ENCODE peak calls at places on chromosomes 11 and 22, in seven cellular contexts. Q is esophagus squamous epithelium; C is stimulated activated CD8-positive, alpha-beta memory T cell treated with anti-CD3 and anti-CD28 coated beads, Interleukin-4, amount 100 ng/mL, for 48 hours; Z is RWPE1; M is HTR-8/SVneo; S is cardiac septum; D is EH. T is an unnamed sample.
A peak's percentile ranks its signal among the peaks of the same experiment; 100 is the strongest.

GRCh38 chr11:10351768-10352641 is 47.1 kb downstream of the ADM start:
- DNase-seq in D (peak; percentile 90), M (peak; percentile 51), Q (no peak), C (no peak), Z (no peak), S (peak; percentile 78), T (no peak)

GRCh38 chr11:27429740-27430451 is 42.7 kb downstream of the LGR4 start:
- DNase-seq in D (peak; percentile 53), Q (no peak), Z (peak; percentile 39), S (no peak), C (no peak), M (peak; percentile 25), T (no peak)

GRCh38 chr11:43517518-43517917 is 158.8 kb downstream of the TTC17 start:
- DNase-seq in M (no peak), Z (no peak), S (no peak), Q (no peak), D (no peak), C (no peak), T (peak; percentile 7)

GRCh38 chr22:24443668-24444067 is 16.3 kb downstream of the ADORA2A start:
- DNase-seq in S (peak; percentile 14), Q (no peak), Z (no peak), D (no peak), M (no peak), C (no peak), T (no peak)

GRCh38 chr11:66843776-66844495 is 695 bp downstream of the RCE1 start:
- DNase-seq in C (peak; percentile 18), Z (no peak), M (no peak), S (no peak), Q (no peak), D (no peak), T (no peak)

GRCh38 chr11:115576606-115577005 is 72.4 kb upstream of the CADM1 start:
- DNase-seq in D (no peak), Q (no peak), C (no peak), S (no peak), Z (peak; percentile 26), M (no peak), T (no peak)

GRCh38 chr22:23984430-23984829 is 4.5 kb downstream of the GSTT2 start:
- DNase-seq in Z (peak; percentile 4), Q (no peak), D (no peak), M (no peak), C (no peak), S (peak; percentile 75), T (peak; percentile 78)

GRCh38 chr11:62806611-62807121 is 1.4 kb upstream of the NXF1 start:
- DNase-seq in Z (no peak), S (no peak), Q (no peak), D (peak; percentile 39), M (no peak), C (no peak), T (no peak)

GRCh38 chr11:72630104-72630852 is 43.9 kb downstream of the PDE2A start:
- DNase-seq in M (no peak), C (no peak), Z (no peak), D (no peak), Q (no peak), S (no peak), T (no peak)

GRCh38 chr11:61752117-61752924 is at the start of gene MYRF:
- DNase-seq in D (peak; percentile 57), S (no peak), Q (no peak), M (peak; percentile 67), Z (peak; percentile 31), C (peak; percentile 73), T (peak; percentile 77)

GRCh38 chr22:49925525-49926128 is 7.2 kb downstream of the CRELD2 start:
- DNase-seq in S (no peak), Z (no peak), M (no peak), Q (no peak), D (no peak), C (peak; percentile 74), T (peak; percentile 69)

GRCh38 chr11:67316882-67317364 is 13.6 kb downstream of the SSH3 start:
- DNase-seq in S (no peak), C (no peak), D (peak; percentile 72), M (no peak), Q (no peak), Z (peak; percentile 73), T (no peak)

GRCh38 chr22:45878051-45878764 is 98.8 kb downstream of the WNT7B start:
- DNase-seq in C (no peak), Q (no peak), Z (no peak), S (peak; percentile 74), M (no peak), D (no peak), T (no peak)

GRCh38 chr11:11732116-11732515 is 109.7 kb upstream of the USP47 start:
- DNase-seq in M (no peak), S (no peak), Q (no peak), Z (no peak), D (peak; percentile 1), C (no peak), T (no peak)

GRCh38 chr11:10366568-10367331 is 61.9 kb downstream of the ADM start:
- DNase-seq in M (peak; percentile 87), Q (peak; percentile 24), S (peak; percentile 82), Z (peak; percentile 73), C (peak; percentile 75), D (peak; percentile 91), T (peak; percentile 77)

GRCh38 chr11:8285228-8285627 is 21.6 kb upstream of the LMO1 start:
- DNase-seq in M (no peak), D (no peak), Q (no peak), Z (no peak), S (no peak), C (no peak), T (no peak)

GRCh38 chr22:28141614-28142013 is 222.6 kb upstream of the PITPNB start:
- DNase-seq in Z (no peak), Q (no peak), C (no peak), D (peak; percentile 83), M (no peak), S (no peak), T (no peak)

GRCh38 chr11:134580635-134581025 is 168.6 kb upstream of the B3GAT1 start:
- DNase-seq in D (no peak), S (peak; percentile 51), M (no peak), Q (no peak), Z (no peak), C (no peak), T (no peak)

GRCh38 chr11:35265755-35266454 is 126.9 kb downstream of the CD44 start:
- DNase-seq in M (no peak), Q (no peak), Z (no peak), C (no peak), S (no peak), D (no peak), T (no peak)

GRCh38 chr11:1291295-1292017 is 18.0 kb downstream of the TOLLIP start:
- DNase-seq in Q (no peak), S (peak; percentile 36), Z (no peak), M (no peak), C (no peak), D (no peak), T (no peak)

GRCh38 chr22:38843716-38844660 is at the start of gene NPTXR:
- DNase-seq in S (peak; percentile 81), Z (peak; percentile 34), Q (no peak), C (no peak), M (peak; percentile 50), D (peak; percentile 56), T (peak; percentile 43)

GRCh38 chr11:29750392-29750791 is 266.4 kb downstream of the KCNA4 start:
- DNase-seq in Z (no peak), M (no peak), S (no peak), D (no peak), Q (no peak), C (no peak), T (no peak)

GRCh38 chr11:2110521-2110920 is 28.7 kb downstream of the IGF2 start:
- DNase-seq in S (no peak), Q (no peak), D (no peak), C (no peak), M (no peak), Z (no peak), T (no peak)

GRCh38 chr11:28878025-28878424 is 769.8 kb downstream of the METTL15 start:
- DNase-seq in D (peak; percentile 41), C (no peak), S (no peak), Z (peak; percentile 23), Q (no peak), M (no peak), T (no peak)

GRCh38 chr11:115623021-115623451 is 118.8 kb upstream of the CADM1 start:
- DNase-seq in C (no peak), Q (no peak), Z (peak; percentile 74), D (peak; percentile 97), M (peak; percentile 92), S (peak; percentile 91), T (no peak)

GRCh38 chr11:32213223-32213622 is 122.3 kb downstream of the RCN1 start:
- DNase-seq in Q (no peak), S (no peak), D (peak; percentile 70), M (peak; percentile 32), Z (no peak), C (peak; percentile 59), T (peak; percentile 32)

GRCh38 chr11:115459563-115459962 is 44.7 kb downstream of the CADM1 start:
- DNase-seq in S (no peak), D (peak; percentile 76), M (no peak), Q (no peak), C (no peak), Z (no peak), T (no peak)

GRCh38 chr11:88103337-88104206 is 71.7 kb downstream of the RAB38 start:
- DNase-seq in Q (no peak), C (peak; percentile 26), M (peak; percentile 64), Z (no peak), S (no peak), D (peak; percentile 64), T (peak; percentile 17)

GRCh38 chr22:19168088-19168890 is 10.2 kb downstream of the SLC25A1 start:
- DNase-seq in M (no peak), Q (no peak), Z (no peak), D (no peak), S (no peak), C (no peak), T (no peak)

GRCh38 chr22:25898707-25899365 is 156.8 kb downstream of the MYO18B start:
- DNase-seq in M (no peak), C (no peak), D (no peak), Z (no peak), S (no peak), Q (no peak), T (peak; percentile 4)

GRCh38 chr11:95132956-95133355 is 43.3 kb downstream of the ENDOD1 start:
- DNase-seq in C (no peak), D (no peak), Z (no peak), M (no peak), Q (no peak), S (no peak), T (no peak)

GRCh38 chr11:132060546-132060945 is 690.1 kb downstream of the NTM start:
- DNase-seq in M (no peak), Z (no peak), C (no peak), Q (no peak), D (peak; percentile 46), S (no peak), T (no peak)